ENCODE peak calls at places on chromosomes 11 and 22, in ten cellular contexts. One of them, this sample, is unnamed.

GRCh38 chr11:126098204-126098769 is 35.6 kb upstream of the CDON start:
- DNase-seq in iPS-NIHi11: no peak
- DNase-seq in NCI-H1048: no peak
- DNase-seq in 8988T: no peak
- DNase-seq in stimulated activated naive CD8-positive, alpha-beta T cell treated with anti-CD3 and anti-CD28 coated beads, Interleukin-15, Interleukin-2, amounts not matched to agents 100 U/mL and 50 U/mL, for 24 hours: no peak
- DNase-seq in stimulated activated CD4-positive, alpha-beta T cell treated with anti-CD3 and anti-CD28 coated beads, Interleukin-15, amount 100 ng/mL, for 1 hour: no peak
- DNase-seq in ovary: no peak
- DNase-seq in stimulated activated CD8-positive, alpha-beta memory T cell treated with anti-CD3 and anti-CD28 coated beads, Interleukin-2, amount 100 ng/mL, for 1 hour: no peak
- DNase-seq in activated T-cell treated with anti-CD3 and anti-CD28 coated beads for 1 hour: no peak
- DNase-seq in CD8-positive, alpha-beta memory T cell: no peak
- DNase-seq in this sample: no peak

GRCh38 chr22:43723816-43724215 is 88.3 kb downstream of the EFCAB6 start:
- DNase-seq in NCI-H1048: no peak
- DNase-seq in stimulated activated CD8-positive, alpha-beta memory T cell treated with anti-CD3 and anti-CD28 coated beads, Interleukin-2, amount 100 ng/mL, for 1 hour: no peak
- DNase-seq in stimulated activated CD4-positive, alpha-beta T cell treated with anti-CD3 and anti-CD28 coated beads, Interleukin-15, amount 100 ng/mL, for 1 hour: no peak
- DNase-seq in iPS-NIHi11: no peak
- DNase-seq in ovary: no peak
- DNase-seq in CD8-positive, alpha-beta memory T cell: no peak
- DNase-seq in activated T-cell treated with anti-CD3 and anti-CD28 coated beads for 1 hour: no peak
- DNase-seq in stimulated activated naive CD8-positive, alpha-beta T cell treated with anti-CD3 and anti-CD28 coated beads, Interleukin-15, Interleukin-2, amounts not matched to agents 100 U/mL and 50 U/mL, for 24 hours: no peak
- DNase-seq in 8988T: no peak
- DNase-seq in this sample: no peak

GRCh38 chr22:42932857-42933782 is 76.0 kb upstream of the ARFGAP3 start:
- DNase-seq in stimulated activated naive CD8-positive, alpha-beta T cell treated with anti-CD3 and anti-CD28 coated beads, Interleukin-15, Interleukin-2, amounts not matched to agents 100 U/mL and 50 U/mL, for 24 hours: peak; percentile 69
- DNase-seq in ovary: no peak
- DNase-seq in iPS-NIHi11: no peak
- DNase-seq in NCI-H1048: no peak
- DNase-seq in activated T-cell treated with anti-CD3 and anti-CD28 coated beads for 1 hour: no peak
- DNase-seq in CD8-positive, alpha-beta memory T cell: no peak
- DNase-seq in stimulated activated CD8-positive, alpha-beta memory T cell treated with anti-CD3 and anti-CD28 coated beads, Interleukin-2, amount 100 ng/mL, for 1 hour: no peak
- DNase-seq in 8988T: no peak
- DNase-seq in stimulated activated CD4-positive, alpha-beta T cell treated with anti-CD3 and anti-CD28 coated beads, Interleukin-15, amount 100 ng/mL, for 1 hour: no peak
- DNase-seq in this sample: peak; percentile 34

GRCh38 chr11:132858203-132858602 is 674.1 kb downstream of the OPCML start:
- DNase-seq in stimulated activated CD4-positive, alpha-beta T cell treated with anti-CD3 and anti-CD28 coated beads, Interleukin-15, amount 100 ng/mL, for 1 hour: no peak
- DNase-seq in NCI-H1048: no peak
- DNase-seq in ovary: no peak
- DNase-seq in 8988T: no peak
- DNase-seq in activated T-cell treated with anti-CD3 and anti-CD28 coated beads for 1 hour: no peak
- DNase-seq in iPS-NIHi11: peak; percentile 59
- DNase-seq in stimulated activated CD8-positive, alpha-beta memory T cell treated with anti-CD3 and anti-CD28 coated beads, Interleukin-2, amount 100 ng/mL, for 1 hour: no peak
- DNase-seq in stimulated activated naive CD8-positive, alpha-beta T cell treated with anti-CD3 and anti-CD28 coated beads, Interleukin-15, Interleukin-2, amounts not matched to agents 100 U/mL and 50 U/mL, for 24 hours: no peak
- DNase-seq in CD8-positive, alpha-beta memory T cell: no peak
- DNase-seq in this sample: peak; percentile 43

GRCh38 chr11:6693342-6694228 is 10.4 kb upstream of the MRPL17 start:
- DNase-seq in CD8-positive, alpha-beta memory T cell: no peak
- DNase-seq in stimulated activated CD8-positive, alpha-beta memory T cell treated with anti-CD3 and anti-CD28 coated beads, Interleukin-2, amount 100 ng/mL, for 1 hour: no peak
- DNase-seq in stimulated activated CD4-positive, alpha-beta T cell treated with anti-CD3 and anti-CD28 coated beads, Interleukin-15, amount 100 ng/mL, for 1 hour: peak; percentile 27
- DNase-seq in iPS-NIHi11: no peak
- DNase-seq in NCI-H1048: no peak
- DNase-seq in ovary: no peak
- DNase-seq in stimulated activated naive CD8-positive, alpha-beta T cell treated with anti-CD3 and anti-CD28 coated beads, Interleukin-15, Interleukin-2, amounts not matched to agents 100 U/mL and 50 U/mL, for 24 hours: peak; percentile 56
- DNase-seq in activated T-cell treated with anti-CD3 and anti-CD28 coated beads for 1 hour: peak; percentile 19
- DNase-seq in 8988T: no peak
- DNase-seq in this sample: peak; percentile 85

GRCh38 chr22:27880778-27881394 is 38.2 kb downstream of the PITPNB start:
- DNase-seq in CD8-positive, alpha-beta memory T cell: no peak
- DNase-seq in NCI-H1048: no peak
- DNase-seq in iPS-NIHi11: peak; percentile 35
- DNase-seq in stimulated activated CD4-positive, alpha-beta T cell treated with anti-CD3 and anti-CD28 coated beads, Interleukin-15, amount 100 ng/mL, for 1 hour: no peak
- DNase-seq in stimulated activated naive CD8-positive, alpha-beta T cell treated with anti-CD3 and anti-CD28 coated beads, Interleukin-15, Interleukin-2, amounts not matched to agents 100 U/mL and 50 U/mL, for 24 hours: no peak
- DNase-seq in ovary: no peak
- DNase-seq in activated T-cell treated with anti-CD3 and anti-CD28 coated beads for 1 hour: no peak
- DNase-seq in 8988T: no peak
- DNase-seq in stimulated activated CD8-positive, alpha-beta memory T cell treated with anti-CD3 and anti-CD28 coated beads, Interleukin-2, amount 100 ng/mL, for 1 hour: no peak
- DNase-seq in this sample: peak; percentile 61

GRCh38 chr11:119222308-119222707 is 16.2 kb downstream of the CBL start:
- DNase-seq in NCI-H1048: no peak
- DNase-seq in CD8-positive, alpha-beta memory T cell: no peak
- DNase-seq in ovary: no peak
- DNase-seq in 8988T: no peak
- DNase-seq in stimulated activated CD8-positive, alpha-beta memory T cell treated with anti-CD3 and anti-CD28 coated beads, Interleukin-2, amount 100 ng/mL, for 1 hour: no peak
- DNase-seq in iPS-NIHi11: no peak
- DNase-seq in stimulated activated CD4-positive, alpha-beta T cell treated with anti-CD3 and anti-CD28 coated beads, Interleukin-15, amount 100 ng/mL, for 1 hour: no peak
- DNase-seq in stimulated activated naive CD8-positive, alpha-beta T cell treated with anti-CD3 and anti-CD28 coated beads, Interleukin-15, Interleukin-2, amounts not matched to agents 100 U/mL and 50 U/mL, for 24 hours: no peak
- DNase-seq in activated T-cell treated with anti-CD3 and anti-CD28 coated beads for 1 hour: no peak
- DNase-seq in this sample: peak; percentile 56

GRCh38 chr11:73218106-73218829 is at the start of gene P2RY2:
- DNase-seq in iPS-NIHi11: peak; percentile 91
- DNase-seq in activated T-cell treated with anti-CD3 and anti-CD28 coated beads for 1 hour: no peak
- DNase-seq in ovary: peak; percentile 55
- DNase-seq in stimulated activated CD4-positive, alpha-beta T cell treated with anti-CD3 and anti-CD28 coated beads, Interleukin-15, amount 100 ng/mL, for 1 hour: no peak
- DNase-seq in NCI-H1048: no peak
- DNase-seq in CD8-positive, alpha-beta memory T cell: no peak
- DNase-seq in stimulated activated naive CD8-positive, alpha-beta T cell treated with anti-CD3 and anti-CD28 coated beads, Interleukin-15, Interleukin-2, amounts not matched to agents 100 U/mL and 50 U/mL, for 24 hours: peak; percentile 62
- DNase-seq in 8988T: peak; percentile 94
- DNase-seq in stimulated activated CD8-positive, alpha-beta memory T cell treated with anti-CD3 and anti-CD28 coated beads, Interleukin-2, amount 100 ng/mL, for 1 hour: no peak
- DNase-seq in this sample: peak; percentile 42

GRCh38 chr11:114847599-114847998 is 169.3 kb downstream of the NXPE2 start:
- DNase-seq in stimulated activated CD4-positive, alpha-beta T cell treated with anti-CD3 and anti-CD28 coated beads, Interleukin-15, amount 100 ng/mL, for 1 hour: no peak
- DNase-seq in ovary: no peak
- DNase-seq in 8988T: no peak
- DNase-seq in NCI-H1048: no peak
- DNase-seq in stimulated activated CD8-positive, alpha-beta memory T cell treated with anti-CD3 and anti-CD28 coated beads, Interleukin-2, amount 100 ng/mL, for 1 hour: no peak
- DNase-seq in stimulated activated naive CD8-positive, alpha-beta T cell treated with anti-CD3 and anti-CD28 coated beads, Interleukin-15, Interleukin-2, amounts not matched to agents 100 U/mL and 50 U/mL, for 24 hours: no peak
- DNase-seq in activated T-cell treated with anti-CD3 and anti-CD28 coated beads for 1 hour: no peak
- DNase-seq in CD8-positive, alpha-beta memory T cell: no peak
- DNase-seq in iPS-NIHi11: no peak
- DNase-seq in this sample: no peak

GRCh38 chr11:112564228-112564955 is 303.7 kb upstream of the PLET1 start:
- DNase-seq in activated T-cell treated with anti-CD3 and anti-CD28 coated beads for 1 hour: no peak
- DNase-seq in ovary: no peak
- DNase-seq in stimulated activated CD4-positive, alpha-beta T cell treated with anti-CD3 and anti-CD28 coated beads, Interleukin-15, amount 100 ng/mL, for 1 hour: no peak
- DNase-seq in CD8-positive, alpha-beta memory T cell: no peak
- DNase-seq in 8988T: no peak
- DNase-seq in NCI-H1048: no peak
- DNase-seq in iPS-NIHi11: no peak
- DNase-seq in stimulated activated CD8-positive, alpha-beta memory T cell treated with anti-CD3 and anti-CD28 coated beads, Interleukin-2, amount 100 ng/mL, for 1 hour: no peak
- DNase-seq in stimulated activated naive CD8-positive, alpha-beta T cell treated with anti-CD3 and anti-CD28 coated beads, Interleukin-15, Interleukin-2, amounts not matched to agents 100 U/mL and 50 U/mL, for 24 hours: no peak
- DNase-seq in this sample: peak; percentile 88

GRCh38 chr11:96906521-96906920 is 516.7 kb downstream of the JRKL start:
- DNase-seq in activated T-cell treated with anti-CD3 and anti-CD28 coated beads for 1 hour: no peak
- DNase-seq in stimulated activated CD4-positive, alpha-beta T cell treated with anti-CD3 and anti-CD28 coated beads, Interleukin-15, amount 100 ng/mL, for 1 hour: no peak
- DNase-seq in iPS-NIHi11: no peak
- DNase-seq in 8988T: no peak
- DNase-seq in CD8-positive, alpha-beta memory T cell: no peak
- DNase-seq in stimulated activated CD8-positive, alpha-beta memory T cell treated with anti-CD3 and anti-CD28 coated beads, Interleukin-2, amount 100 ng/mL, for 1 hour: no peak
- DNase-seq in ovary: no peak
- DNase-seq in stimulated activated naive CD8-positive, alpha-beta T cell treated with anti-CD3 and anti-CD28 coated beads, Interleukin-15, Interleukin-2, amounts not matched to agents 100 U/mL and 50 U/mL, for 24 hours: no peak
- DNase-seq in NCI-H1048: no peak
- DNase-seq in this sample: no peak

GRCh38 chr11:118010738-118011461 is 24.7 kb downstream of the IL10RA start:
- DNase-seq in 8988T: no peak
- DNase-seq in stimulated activated CD8-positive, alpha-beta memory T cell treated with anti-CD3 and anti-CD28 coated beads, Interleukin-2, amount 100 ng/mL, for 1 hour: no peak
- DNase-seq in stimulated activated CD4-positive, alpha-beta T cell treated with anti-CD3 and anti-CD28 coated beads, Interleukin-15, amount 100 ng/mL, for 1 hour: no peak
- DNase-seq in activated T-cell treated with anti-CD3 and anti-CD28 coated beads for 1 hour: no peak
- DNase-seq in NCI-H1048: no peak
- DNase-seq in ovary: no peak
- DNase-seq in iPS-NIHi11: no peak
- DNase-seq in stimulated activated naive CD8-positive, alpha-beta T cell treated with anti-CD3 and anti-CD28 coated beads, Interleukin-15, Interleukin-2, amounts not matched to agents 100 U/mL and 50 U/mL, for 24 hours: peak; percentile 57
- DNase-seq in CD8-positive, alpha-beta memory T cell: no peak
- DNase-seq in this sample: no peak

GRCh38 chr11:45083544-45084087 is 62.8 kb upstream of the PRDM11 start:
- DNase-seq in activated T-cell treated with anti-CD3 and anti-CD28 coated beads for 1 hour: no peak
- DNase-seq in stimulated activated CD4-positive, alpha-beta T cell treated with anti-CD3 and anti-CD28 coated beads, Interleukin-15, amount 100 ng/mL, for 1 hour: no peak
- DNase-seq in CD8-positive, alpha-beta memory T cell: no peak
- DNase-seq in iPS-NIHi11: peak; percentile 75
- DNase-seq in ovary: no peak
- DNase-seq in stimulated activated naive CD8-positive, alpha-beta T cell treated with anti-CD3 and anti-CD28 coated beads, Interleukin-15, Interleukin-2, amounts not matched to agents 100 U/mL and 50 U/mL, for 24 hours: peak; percentile 22
- DNase-seq in stimulated activated CD8-positive, alpha-beta memory T cell treated with anti-CD3 and anti-CD28 coated beads, Interleukin-2, amount 100 ng/mL, for 1 hour: no peak
- DNase-seq in NCI-H1048: no peak
- DNase-seq in 8988T: peak; percentile 66
- DNase-seq in this sample: peak; percentile 23

GRCh38 chr22:40022536-40023225 is 27.9 kb downstream of the FAM83F start:
- DNase-seq in activated T-cell treated with anti-CD3 and anti-CD28 coated beads for 1 hour: no peak
- DNase-seq in 8988T: no peak
- DNase-seq in iPS-NIHi11: no peak
- DNase-seq in stimulated activated naive CD8-positive, alpha-beta T cell treated with anti-CD3 and anti-CD28 coated beads, Interleukin-15, Interleukin-2, amounts not matched to agents 100 U/mL and 50 U/mL, for 24 hours: no peak
- DNase-seq in stimulated activated CD4-positive, alpha-beta T cell treated with anti-CD3 and anti-CD28 coated beads, Interleukin-15, amount 100 ng/mL, for 1 hour: no peak
- DNase-seq in CD8-positive, alpha-beta memory T cell: peak; percentile 26
- DNase-seq in stimulated activated CD8-positive, alpha-beta memory T cell treated with anti-CD3 and anti-CD28 coated beads, Interleukin-2, amount 100 ng/mL, for 1 hour: no peak
- DNase-seq in ovary: no peak
- DNase-seq in NCI-H1048: no peak
- DNase-seq in this sample: peak; percentile 18

GRCh38 chr11:43835104-43835503 is 45.5 kb upstream of the ALKBH3 start:
- DNase-seq in 8988T: no peak
- DNase-seq in stimulated activated CD4-positive, alpha-beta T cell treated with anti-CD3 and anti-CD28 coated beads, Interleukin-15, amount 100 ng/mL, for 1 hour: no peak
- DNase-seq in NCI-H1048: no peak
- DNase-seq in ovary: no peak
- DNase-seq in stimulated activated naive CD8-positive, alpha-beta T cell treated with anti-CD3 and anti-CD28 coated beads, Interleukin-15, Interleukin-2, amounts not matched to agents 100 U/mL and 50 U/mL, for 24 hours: no peak
- DNase-seq in activated T-cell treated with anti-CD3 and anti-CD28 coated beads for 1 hour: no peak
- DNase-seq in CD8-positive, alpha-beta memory T cell: no peak
- DNase-seq in iPS-NIHi11: no peak
- DNase-seq in stimulated activated CD8-positive, alpha-beta memory T cell treated with anti-CD3 and anti-CD28 coated beads, Interleukin-2, amount 100 ng/mL, for 1 hour: no peak
- DNase-seq in this sample: no peak

GRCh38 chr22:32661296-32661695 is 140.2 kb upstream of the TIMP3 start:
- DNase-seq in CD8-positive, alpha-beta memory T cell: no peak
- DNase-seq in activated T-cell treated with anti-CD3 and anti-CD28 coated beads for 1 hour: no peak
- DNase-seq in stimulated activated naive CD8-positive, alpha-beta T cell treated with anti-CD3 and anti-CD28 coated beads, Interleukin-15, Interleukin-2, amounts not matched to agents 100 U/mL and 50 U/mL, for 24 hours: no peak
- DNase-seq in stimulated activated CD8-positive, alpha-beta memory T cell treated with anti-CD3 and anti-CD28 coated beads, Interleukin-2, amount 100 ng/mL, for 1 hour: no peak
- DNase-seq in stimulated activated CD4-positive, alpha-beta T cell treated with anti-CD3 and anti-CD28 coated beads, Interleukin-15, amount 100 ng/mL, for 1 hour: no peak
- DNase-seq in 8988T: no peak
- DNase-seq in ovary: no peak
- DNase-seq in iPS-NIHi11: no peak
- DNase-seq in NCI-H1048: no peak
- DNase-seq in this sample: peak; percentile 85

GRCh38 chr11:68677432-68677831 is 6.9 kb upstream of the GAL start:
- DNase-seq in stimulated activated naive CD8-positive, alpha-beta T cell treated with anti-CD3 and anti-CD28 coated beads, Interleukin-15, Interleukin-2, amounts not matched to agents 100 U/mL and 50 U/mL, for 24 hours: no peak
- DNase-seq in CD8-positive, alpha-beta memory T cell: peak; percentile 19
- DNase-seq in stimulated activated CD4-positive, alpha-beta T cell treated with anti-CD3 and anti-CD28 coated beads, Interleukin-15, amount 100 ng/mL, for 1 hour: no peak
- DNase-seq in NCI-H1048: no peak
- DNase-seq in iPS-NIHi11: peak; percentile 64
- DNase-seq in stimulated activated CD8-positive, alpha-beta memory T cell treated with anti-CD3 and anti-CD28 coated beads, Interleukin-2, amount 100 ng/mL, for 1 hour: no peak
- DNase-seq in activated T-cell treated with anti-CD3 and anti-CD28 coated beads for 1 hour: no peak
- DNase-seq in 8988T: peak; percentile 95
- DNase-seq in ovary: no peak
- DNase-seq in this sample: peak; percentile 90

GRCh38 chr11:119322360-119322739 is 5.4 kb upstream of the MCAM start:
- DNase-seq in stimulated activated CD4-positive, alpha-beta T cell treated with anti-CD3 and anti-CD28 coated beads, Interleukin-15, amount 100 ng/mL, for 1 hour: no peak
- DNase-seq in stimulated activated CD8-positive, alpha-beta memory T cell treated with anti-CD3 and anti-CD28 coated beads, Interleukin-2, amount 100 ng/mL, for 1 hour: no peak
- DNase-seq in iPS-NIHi11: no peak
- DNase-seq in 8988T: no peak
- DNase-seq in CD8-positive, alpha-beta memory T cell: no peak
- DNase-seq in NCI-H1048: no peak
- DNase-seq in activated T-cell treated with anti-CD3 and anti-CD28 coated beads for 1 hour: no peak
- DNase-seq in ovary: no peak
- DNase-seq in stimulated activated naive CD8-positive, alpha-beta T cell treated with anti-CD3 and anti-CD28 coated beads, Interleukin-15, Interleukin-2, amounts not matched to agents 100 U/mL and 50 U/mL, for 24 hours: no peak
- DNase-seq in this sample: no peak

GRCh38 chr11:88626216-88626615 is 288.7 kb upstream of the CTSC start:
- DNase-seq in CD8-positive, alpha-beta memory T cell: no peak
- DNase-seq in NCI-H1048: no peak
- DNase-seq in iPS-NIHi11: no peak
- DNase-seq in 8988T: no peak
- DNase-seq in stimulated activated naive CD8-positive, alpha-beta T cell treated with anti-CD3 and anti-CD28 coated beads, Interleukin-15, Interleukin-2, amounts not matched to agents 100 U/mL and 50 U/mL, for 24 hours: no peak
- DNase-seq in activated T-cell treated with anti-CD3 and anti-CD28 coated beads for 1 hour: no peak
- DNase-seq in stimulated activated CD8-positive, alpha-beta memory T cell treated with anti-CD3 and anti-CD28 coated beads, Interleukin-2, amount 100 ng/mL, for 1 hour: no peak
- DNase-seq in ovary: no peak
- DNase-seq in stimulated activated CD4-positive, alpha-beta T cell treated with anti-CD3 and anti-CD28 coated beads, Interleukin-15, amount 100 ng/mL, for 1 hour: no peak
- DNase-seq in this sample: no peak

GRCh38 chr11:6433998-6434650 is 6.7 kb downstream of the HPX start:
- DNase-seq in activated T-cell treated with anti-CD3 and anti-CD28 coated beads for 1 hour: no peak
- DNase-seq in CD8-positive, alpha-beta memory T cell: no peak
- DNase-seq in stimulated activated CD4-positive, alpha-beta T cell treated with anti-CD3 and anti-CD28 coated beads, Interleukin-15, amount 100 ng/mL, for 1 hour: no peak
- DNase-seq in stimulated activated naive CD8-positive, alpha-beta T cell treated with anti-CD3 and anti-CD28 coated beads, Interleukin-15, Interleukin-2, amounts not matched to agents 100 U/mL and 50 U/mL, for 24 hours: no peak
- DNase-seq in 8988T: no peak
- DNase-seq in stimulated activated CD8-positive, alpha-beta memory T cell treated with anti-CD3 and anti-CD28 coated beads, Interleukin-2, amount 100 ng/mL, for 1 hour: no peak
- DNase-seq in NCI-H1048: no peak
- DNase-seq in ovary: no peak
- DNase-seq in iPS-NIHi11: no peak
- DNase-seq in this sample: no peak

GRCh38 chr11:123174196-123175183 is 20.6 kb downstream of the CLMP start:
- DNase-seq in stimulated activated naive CD8-positive, alpha-beta T cell treated with anti-CD3 and anti-CD28 coated beads, Interleukin-15, Interleukin-2, amounts not matched to agents 100 U/mL and 50 U/mL, for 24 hours: no peak
- DNase-seq in ovary: no peak
- DNase-seq in activated T-cell treated with anti-CD3 and anti-CD28 coated beads for 1 hour: no peak
- DNase-seq in iPS-NIHi11: no peak
- DNase-seq in CD8-positive, alpha-beta memory T cell: no peak
- DNase-seq in stimulated activated CD4-positive, alpha-beta T cell treated with anti-CD3 and anti-CD28 coated beads, Interleukin-15, amount 100 ng/mL, for 1 hour: no peak
- DNase-seq in 8988T: no peak
- DNase-seq in stimulated activated CD8-positive, alpha-beta memory T cell treated with anti-CD3 and anti-CD28 coated beads, Interleukin-2, amount 100 ng/mL, for 1 hour: no peak
- DNase-seq in NCI-H1048: no peak
- DNase-seq in this sample: peak; percentile 94

GRCh38 chr11:117179048-117179999 is 781 bp downstream of the SIDT2 start:
- DNase-seq in ovary: no peak
- DNase-seq in iPS-NIHi11: no peak
- DNase-seq in stimulated activated CD4-positive, alpha-beta T cell treated with anti-CD3 and anti-CD28 coated beads, Interleukin-15, amount 100 ng/mL, for 1 hour: no peak
- DNase-seq in 8988T: no peak
- DNase-seq in activated T-cell treated with anti-CD3 and anti-CD28 coated beads for 1 hour: peak; percentile 31
- DNase-seq in NCI-H1048: no peak
- DNase-seq in CD8-positive, alpha-beta memory T cell: peak; percentile 70
- DNase-seq in stimulated activated CD8-positive, alpha-beta memory T cell treated with anti-CD3 and anti-CD28 coated beads, Interleukin-2, amount 100 ng/mL, for 1 hour: peak; percentile 24
- DNase-seq in stimulated activated naive CD8-positive, alpha-beta T cell treated with anti-CD3 and anti-CD28 coated beads, Interleukin-15, Interleukin-2, amounts not matched to agents 100 U/mL and 50 U/mL, for 24 hours: peak; percentile 56
- DNase-seq in this sample: peak; percentile 38

GRCh38 chr11:104946907-104947306 is 21.5 kb downstream of the CASP4 start:
- DNase-seq in stimulated activated CD8-positive, alpha-beta memory T cell treated with anti-CD3 and anti-CD28 coated beads, Interleukin-2, amount 100 ng/mL, for 1 hour: no peak
- DNase-seq in activated T-cell treated with anti-CD3 and anti-CD28 coated beads for 1 hour: no peak
- DNase-seq in ovary: no peak
- DNase-seq in stimulated activated CD4-positive, alpha-beta T cell treated with anti-CD3 and anti-CD28 coated beads, Interleukin-15, amount 100 ng/mL, for 1 hour: no peak
- DNase-seq in NCI-H1048: no peak
- DNase-seq in 8988T: no peak
- DNase-seq in stimulated activated naive CD8-positive, alpha-beta T cell treated with anti-CD3 and anti-CD28 coated beads, Interleukin-15, Interleukin-2, amounts not matched to agents 100 U/mL and 50 U/mL, for 24 hours: peak; percentile 13
- DNase-seq in CD8-positive, alpha-beta memory T cell: peak; percentile 45
- DNase-seq in iPS-NIHi11: peak; percentile 24
- DNase-seq in this sample: peak; percentile 67

GRCh38 chr11:72278911-72279310 is 34.9 kb upstream of the PHOX2A start:
- DNase-seq in NCI-H1048: no peak
- DNase-seq in stimulated activated CD8-positive, alpha-beta memory T cell treated with anti-CD3 and anti-CD28 coated beads, Interleukin-2, amount 100 ng/mL, for 1 hour: no peak
- DNase-seq in 8988T: no peak
- DNase-seq in ovary: no peak
- DNase-seq in CD8-positive, alpha-beta memory T cell: no peak
- DNase-seq in stimulated activated CD4-positive, alpha-beta T cell treated with anti-CD3 and anti-CD28 coated beads, Interleukin-15, amount 100 ng/mL, for 1 hour: no peak
- DNase-seq in stimulated activated naive CD8-positive, alpha-beta T cell treated with anti-CD3 and anti-CD28 coated beads, Interleukin-15, Interleukin-2, amounts not matched to agents 100 U/mL and 50 U/mL, for 24 hours: no peak
- DNase-seq in activated T-cell treated with anti-CD3 and anti-CD28 coated beads for 1 hour: no peak
- DNase-seq in iPS-NIHi11: no peak
- DNase-seq in this sample: peak; percentile 67

GRCh38 chr11:116910378-116910777 is 73.0 kb upstream of the APOA1 start:
- DNase-seq in 8988T: no peak
- DNase-seq in activated T-cell treated with anti-CD3 and anti-CD28 coated beads for 1 hour: no peak
- DNase-seq in NCI-H1048: no peak
- DNase-seq in stimulated activated naive CD8-positive, alpha-beta T cell treated with anti-CD3 and anti-CD28 coated beads, Interleukin-15, Interleukin-2, amounts not matched to agents 100 U/mL and 50 U/mL, for 24 hours: no peak
- DNase-seq in CD8-positive, alpha-beta memory T cell: no peak
- DNase-seq in ovary: no peak
- DNase-seq in stimulated activated CD8-positive, alpha-beta memory T cell treated with anti-CD3 and anti-CD28 coated beads, Interleukin-2, amount 100 ng/mL, for 1 hour: no peak
- DNase-seq in iPS-NIHi11: no peak
- DNase-seq in stimulated activated CD4-positive, alpha-beta T cell treated with anti-CD3 and anti-CD28 coated beads, Interleukin-15, amount 100 ng/mL, for 1 hour: no peak
- DNase-seq in this sample: no peak

GRCh38 chr11:75597636-75598035 is 35.6 kb downstream of the SERPINH1 start:
- DNase-seq in iPS-NIHi11: peak; percentile 79
- DNase-seq in CD8-positive, alpha-beta memory T cell: no peak
- DNase-seq in stimulated activated naive CD8-positive, alpha-beta T cell treated with anti-CD3 and anti-CD28 coated beads, Interleukin-15, Interleukin-2, amounts not matched to agents 100 U/mL and 50 U/mL, for 24 hours: no peak
- DNase-seq in ovary: no peak
- DNase-seq in activated T-cell treated with anti-CD3 and anti-CD28 coated beads for 1 hour: no peak
- DNase-seq in stimulated activated CD4-positive, alpha-beta T cell treated with anti-CD3 and anti-CD28 coated beads, Interleukin-15, amount 100 ng/mL, for 1 hour: no peak
- DNase-seq in stimulated activated CD8-positive, alpha-beta memory T cell treated with anti-CD3 and anti-CD28 coated beads, Interleukin-2, amount 100 ng/mL, for 1 hour: no peak
- DNase-seq in NCI-H1048: no peak
- DNase-seq in 8988T: peak; percentile 61
- DNase-seq in this sample: peak; percentile 49

GRCh38 chr22:44410396-44411056 is 87.5 kb downstream of the RTL6 start:
- DNase-seq in activated T-cell treated with anti-CD3 and anti-CD28 coated beads for 1 hour: no peak
- DNase-seq in CD8-positive, alpha-beta memory T cell: no peak
- DNase-seq in 8988T: no peak
- DNase-seq in NCI-H1048: no peak
- DNase-seq in stimulated activated CD4-positive, alpha-beta T cell treated with anti-CD3 and anti-CD28 coated beads, Interleukin-15, amount 100 ng/mL, for 1 hour: no peak
- DNase-seq in stimulated activated CD8-positive, alpha-beta memory T cell treated with anti-CD3 and anti-CD28 coated beads, Interleukin-2, amount 100 ng/mL, for 1 hour: no peak
- DNase-seq in stimulated activated naive CD8-positive, alpha-beta T cell treated with anti-CD3 and anti-CD28 coated beads, Interleukin-15, Interleukin-2, amounts not matched to agents 100 U/mL and 50 U/mL, for 24 hours: no peak
- DNase-seq in iPS-NIHi11: no peak
- DNase-seq in ovary: no peak
- DNase-seq in this sample: no peak

GRCh38 chr11:107743161-107743560 is 31.3 kb upstream of the SLN start:
- DNase-seq in iPS-NIHi11: no peak
- DNase-seq in ovary: no peak
- DNase-seq in NCI-H1048: no peak
- DNase-seq in stimulated activated CD4-positive, alpha-beta T cell treated with anti-CD3 and anti-CD28 coated beads, Interleukin-15, amount 100 ng/mL, for 1 hour: no peak
- DNase-seq in activated T-cell treated with anti-CD3 and anti-CD28 coated beads for 1 hour: no peak
- DNase-seq in CD8-positive, alpha-beta memory T cell: no peak
- DNase-seq in stimulated activated CD8-positive, alpha-beta memory T cell treated with anti-CD3 and anti-CD28 coated beads, Interleukin-2, amount 100 ng/mL, for 1 hour: no peak
- DNase-seq in stimulated activated naive CD8-positive, alpha-beta T cell treated with anti-CD3 and anti-CD28 coated beads, Interleukin-15, Interleukin-2, amounts not matched to agents 100 U/mL and 50 U/mL, for 24 hours: no peak
- DNase-seq in 8988T: no peak
- DNase-seq in this sample: no peak

This sample was measured in M059J.